ENCODE peak calls at places on chromosomes 16 and 17, in seven cellular contexts. Z is amygdala; H is K562; R is AML-193; G is activated CD4-positive, CD25-positive, alpha-beta regulatory T cell; B is B cell; I is HT1080. P is an unnamed sample.

GRCh38 chr17:36899250-36900129 is 37.8 kb upstream of the LHX1 start:
- DNase-seq in R (no peak), B (no peak), G (no peak), Z (no peak), I (peak; percentile 30), H (no peak), P (no peak)

GRCh38 chr17:27628376-27628775 is 2.6 kb upstream of the LGALS9 start:
- DNase-seq in Z (no peak), B (no peak), R (no peak), G (no peak), I (no peak), H (no peak), P (no peak)

GRCh38 chr17:21374455-21375161 is 1.5 kb upstream of the KCNJ12 start:
- DNase-seq in R (no peak), B (no peak), I (peak; percentile 55), Z (no peak), G (no peak), H (no peak), P (no peak)

GRCh38 chr16:88282221-88283041 is 100.3 kb upstream of the ZNF469 start:
- DNase-seq in B (no peak), Z (no peak), G (no peak), H (no peak), I (no peak), R (no peak), P (no peak)

GRCh38 chr17:81931189-81931556 is 3.6 kb upstream of the MAFG start:
- DNase-seq in H (no peak), I (no peak), Z (no peak), R (no peak), G (no peak), B (no peak), P (no peak)

GRCh38 chr17:50684612-50685333 is 22.9 kb downstream of the ANKRD40 start:
- DNase-seq in I (no peak), G (no peak), H (no peak), Z (no peak), R (no peak), B (no peak), P (no peak)

GRCh38 chr17:83013779-83014117 is 65.7 kb upstream of the METRNL start:
- DNase-seq in B (no peak), Z (no peak), I (no peak), G (no peak), R (no peak), H (no peak), P (no peak)

GRCh38 chr16:189604-190186 is 9.4 kb downstream of the HBQ1 start:
- DNase-seq in G (no peak), Z (no peak), B (no peak), I (no peak), R (no peak), H (no peak), P (no peak)

GRCh38 chr16:82011199-82011641 is at the start of gene SDR42E1:
- DNase-seq in R (no peak), I (peak; percentile 34), B (peak; percentile 78), H (no peak), G (no peak), Z (no peak), P (no peak)